ENCODE peak calls at places on chromosome 13, in eight cellular contexts. V is stimulated activated CD4-positive, alpha-beta T cell treated with anti-CD3 and anti-CD28 coated beads, Interleukin-1b, Interleukin-23, amount 100 ng/mL, for 1 hour; Z is HFFc6; Y is NCI-H1417; L is upper lobe of right lung; B is H1; X is GOT3; A is AG09319. W is an unnamed sample.

GRCh38 chr13:62357887-62358645 is 942.4 kb upstream of the PCDH20 start:
- DNase-seq in Y (peak), B (no peak), A (peak), V (no peak), L (no peak), X (no peak), Z (no peak), W (no peak)

GRCh38 chr13:93080587-93080986 is 146.0 kb upstream of the GPC6 start:
- DNase-seq in X (no peak), V (no peak), Z (no peak), Y (peak), A (no peak), L (no peak), B (no peak), W (no peak)

GRCh38 chr13:20713751-20714150 is 10.3 kb downstream of the IL17D start:
- DNase-seq in L (no peak), Z (peak), X (no peak), B (no peak), V (no peak), Y (no peak), A (no peak), W (peak)

GRCh38 chr13:106865706-106866288 is 297.9 kb upstream of the ARGLU1 start:
- DNase-seq in Y (no peak), Z (no peak), L (no peak), X (no peak), V (no peak), A (no peak), B (no peak), W (no peak)

GRCh38 chr13:42405665-42406390 is 133.9 kb downstream of the AKAP11 start:
- DNase-seq in B (no peak), V (no peak), X (peak), L (no peak), Z (no peak), Y (no peak), A (no peak), W (no peak)

GRCh38 chr13:80214521-80214941 is 126.4 kb downstream of the SPRY2 start:
- DNase-seq in B (no peak), Y (peak), V (no peak), L (no peak), Z (no peak), X (no peak), A (peak), W (no peak)

GRCh38 chr13:113955235-113955634 is 18.6 kb downstream of the C13orf46 start:
- DNase-seq in A (no peak), Z (no peak), V (no peak), X (no peak), L (no peak), B (no peak), Y (no peak), W (no peak)

GRCh38 chr13:92716749-92717148 is 509.9 kb upstream of the GPC6 start:
- DNase-seq in Z (peak), A (no peak), X (no peak), V (no peak), B (no peak), Y (no peak), L (no peak), W (no peak)

GRCh38 chr13:94198666-94199065 is 280.8 kb downstream of the DCT start:
- DNase-seq in Y (peak), X (no peak), V (no peak), A (no peak), L (no peak), B (no peak), Z (no peak), W (no peak)

GRCh38 chr13:79451500-79451962 is 29.4 kb upstream of the NDFIP2 start:
- DNase-seq in Y (no peak), Z (peak), X (peak), V (peak), L (no peak), B (no peak), A (peak), W (no peak)

GRCh38 chr13:85521586-85521985 is 277.6 kb downstream of the SLITRK6 start:
- DNase-seq in B (no peak), X (no peak), V (no peak), L (no peak), A (no peak), Y (peak), Z (no peak), W (no peak)

GRCh38 chr13:80093888-80094287 is 247.0 kb downstream of the SPRY2 start:
- DNase-seq in V (no peak), Z (no peak), Y (no peak), A (no peak), X (no peak), B (no peak), L (no peak), W (no peak)